ENCODE peak calls at places on chromosomes 5 and 9, in five cellular contexts. G, B, D, W and I are unnamed samples.

GRCh38 chr5:55172051-55172899 is 702 bp downstream of the CDC20B start:
- DNase-seq in B (peak), D (peak), W (no peak), G (peak), I (peak)

GRCh38 chr5:176948458-176948857 is 49.3 kb upstream of the HK3 start:
- DNase-seq in W (no peak), D (no peak), G (no peak), B (no peak), I (no peak)

GRCh38 chr5:14806452-14806851 is 65.1 kb downstream of the ANKH start:
- DNase-seq in D (no peak), G (peak), W (peak), B (no peak), I (no peak)

GRCh38 chr9:38035873-38036272 is 33.2 kb downstream of the SHB start:
- DNase-seq in D (no peak), W (no peak), B (peak), G (no peak), I (no peak)

GRCh38 chr5:132253452-132254320 is 3.8 kb upstream of the PDLIM4 start:
- DNase-seq in B (peak), D (no peak), W (no peak), G (no peak), I (no peak)

GRCh38 chr5:38453921-38454320 is 102.5 kb downstream of the LIFR start:
- DNase-seq in G (no peak), D (no peak), B (no peak), W (no peak), I (no peak)

GRCh38 chr5:96340357-96340756 is 92.7 kb downstream of the PCSK1 start:
- DNase-seq in B (no peak), G (no peak), D (no peak), W (no peak), I (no peak)

GRCh38 chr9:92721548-92721947 is 43.1 kb downstream of the BICD2 start:
- DNase-seq in D (no peak), G (no peak), W (no peak), B (no peak), I (no peak)

GRCh38 chr5:150113047-150113744 is 26.8 kb upstream of the CSF1R start:
- DNase-seq in G (no peak), W (no peak), B (no peak), D (no peak), I (peak)

GRCh38 chr5:1517838-1518237 is 5.9 kb downstream of the LPCAT1 start:
- DNase-seq in W (peak), G (no peak), D (no peak), B (peak), I (peak)

GRCh38 chr9:32665101-32665500 is 29.6 kb upstream of the TAF1L start:
- DNase-seq in D (no peak), B (no peak), G (no peak), W (no peak), I (no peak)

GRCh38 chr5:140823475-140823874 is 2.1 kb downstream of the PCDHA5 start:
- DNase-seq in G (no peak), D (no peak), W (no peak), B (no peak), I (no peak)

GRCh38 chr9:78552802-78553201 is 255.9 kb downstream of the PSAT1 start:
- DNase-seq in G (peak), D (no peak), B (no peak), W (no peak), I (no peak)

GRCh38 chr9:107141967-107142366 is 141.1 kb upstream of the RAD23B start:
- DNase-seq in W (no peak), G (peak), D (no peak), B (no peak), I (no peak)

GRCh38 chr5:159741829-159742228 is 174.5 kb upstream of the ADRA1B start:
- DNase-seq in D (no peak), G (no peak), W (no peak), B (no peak), I (no peak)

GRCh38 chr9:69097053-69097452 is 61.5 kb downstream of the FXN start:
- DNase-seq in D (no peak), B (no peak), W (no peak), G (peak), I (no peak)

GRCh38 chr5:150443242-150444075 is 6.1 kb downstream of the RPS14 start:
- DNase-seq in W (no peak), G (no peak), B (no peak), D (no peak), I (no peak)

GRCh38 chr5:146523698-146524097 is 7.7 kb upstream of the GPR151 start:
- DNase-seq in W (no peak), G (no peak), D (no peak), B (no peak), I (no peak)

GRCh38 chr5:107713228-107713627 is 42.5 kb upstream of the EFNA5 start:
- DNase-seq in B (no peak), W (no peak), G (no peak), D (no peak), I (no peak)

GRCh38 chr9:99465231-99465891 is 243.3 kb downstream of the SEC61B start:
- DNase-seq in G (peak), W (no peak), B (no peak), D (no peak), I (peak)

GRCh38 chr9:132673355-132673754 is 3.1 kb downstream of the GTF3C4 start:
- DNase-seq in G (peak), B (no peak), W (no peak), D (no peak), I (no peak)

GRCh38 chr5:158133369-158133768 is 274.4 kb upstream of the CLINT1 start:
- DNase-seq in B (no peak), D (no peak), G (no peak), W (no peak), I (no peak)

GRCh38 chr9:130150779-130151381 is 21.3 kb upstream of the NCS1 start:
- DNase-seq in W (no peak), G (no peak), D (no peak), B (no peak), I (no peak)